ENCODE peak calls at places on chromosome 14, in nine cellular contexts. F, N, Y, L, C, M, W, Q and G are unnamed samples.

GRCh38 chr14:52333108-52333507 is 19.0 kb downstream of the PTGER2 start:
- DNase-seq in F (no peak), N (no peak), Y (no peak), L (no peak), C (no peak), M (no peak), W (no peak), Q (no peak), G (no peak)

GRCh38 chr14:100535287-100536131 is 51.7 kb downstream of the BEGAIN start:
- DNase-seq in F (no peak), N (no peak), Y (no peak), L (no peak), C (no peak), M (peak), W (no peak), Q (no peak), G (no peak)

GRCh38 chr14:30357791-30358190 is 201.2 kb upstream of the G2E3 start:
- DNase-seq in F (no peak), N (no peak), Y (no peak), L (no peak), C (no peak), M (no peak), W (no peak), Q (no peak), G (no peak)

GRCh38 chr14:35532783-35533356 is 1.1 kb upstream of the INSM2 start:
- DNase-seq in F (no peak), N (no peak), Y (no peak), L (no peak), C (no peak), M (no peak), W (no peak), Q (no peak), G (no peak)

GRCh38 chr14:54637829-54638446 is 71.0 kb downstream of the SAMD4A start:
- DNase-seq in F (no peak), N (peak), Y (peak), L (no peak), C (no peak), M (no peak), W (no peak), Q (no peak), G (no peak)

GRCh38 chr14:55556929-55557623 is 22.9 kb upstream of the KTN1 start:
- DNase-seq in F (peak), N (peak), Y (peak), L (peak), C (no peak), M (peak), W (no peak), Q (peak), G (peak)

GRCh38 chr14:61025239-61026223 is 44.5 kb downstream of the SLC38A6 start:
- DNase-seq in F (peak), N (peak), Y (peak), L (peak), C (no peak), M (peak), W (peak), Q (peak), G (peak)

GRCh38 chr14:51620036-51620435 is 31.7 kb upstream of the FRMD6 start:
- DNase-seq in F (peak), N (no peak), Y (no peak), L (no peak), C (no peak), M (no peak), W (no peak), Q (no peak), G (no peak)

GRCh38 chr14:51901475-51902024 is 41.1 kb downstream of the GNG2 start:
- DNase-seq in F (no peak), N (no peak), Y (no peak), L (no peak), C (no peak), M (no peak), W (no peak), Q (no peak), G (no peak)

GRCh38 chr14:52013984-52014600 is 24.7 kb downstream of the RTRAF start:
- DNase-seq in F (no peak), N (peak), Y (no peak), L (no peak), C (no peak), M (no peak), W (no peak), Q (peak), G (peak)

GRCh38 chr14:31982642-31983041 is 94.5 kb upstream of the ARHGAP5 start:
- DNase-seq in F (no peak), N (no peak), Y (no peak), L (no peak), C (no peak), M (no peak), W (no peak), Q (no peak), G (no peak)

GRCh38 chr14:52328286-52328685 is 14.2 kb downstream of the PTGER2 start:
- DNase-seq in F (no peak), N (peak), Y (peak), L (no peak), C (no peak), M (no peak), W (no peak), Q (no peak), G (no peak)

GRCh38 chr14:51422704-51423103 is 182.7 kb downstream of the TMX1 start:
- DNase-seq in F (no peak), N (no peak), Y (no peak), L (no peak), C (no peak), M (no peak), W (no peak), Q (no peak), G (no peak)

GRCh38 chr14:104886690-104887622 is 21.9 kb downstream of the CEP170B start:
- DNase-seq in F (no peak), N (no peak), Y (no peak), L (no peak), C (no peak), M (peak), W (no peak), Q (no peak), G (peak)

GRCh38 chr14:105411985-105412767 is 7.5 kb upstream of the MTA1 start:
- DNase-seq in F (no peak), N (no peak), Y (no peak), L (no peak), C (no peak), M (peak), W (no peak), Q (no peak), G (no peak)

GRCh38 chr14:72443991-72444431 is 449.9 kb downstream of the DPF3 start:
- DNase-seq in F (no peak), N (no peak), Y (no peak), L (no peak), C (no peak), M (no peak), W (peak), Q (no peak), G (no peak)

GRCh38 chr14:70186826-70187483 is 1.8 kb downstream of the SLC8A3 start:
- DNase-seq in F (no peak), N (no peak), Y (peak), L (no peak), C (no peak), M (peak), W (peak), Q (peak), G (no peak)

GRCh38 chr14:55846852-55847471 is 267.0 kb downstream of the KTN1 start:
- DNase-seq in F (no peak), N (peak), Y (peak), L (no peak), C (no peak), M (peak), W (peak), Q (no peak), G (peak)

GRCh38 chr14:29518335-29518734 is 409.3 kb downstream of the PRKD1 start:
- DNase-seq in F (peak), N (peak), Y (peak), L (peak), C (no peak), M (no peak), W (no peak), Q (no peak), G (no peak)

GRCh38 chr14:73787760-73788508 is 63.7 kb upstream of the PTGR2 start:
- DNase-seq in F (no peak), N (peak), Y (peak), L (no peak), C (no peak), M (no peak), W (peak), Q (no peak), G (no peak)

GRCh38 chr14:104109731-104110361 is 24.3 kb downstream of the ASPG start:
- DNase-seq in F (no peak), N (no peak), Y (no peak), L (no peak), C (no peak), M (peak), W (no peak), Q (no peak), G (no peak)

GRCh38 chr14:102408729-102409128 is 46.0 kb downstream of the TECPR2 start:
- DNase-seq in F (peak), N (no peak), Y (no peak), L (no peak), C (no peak), M (no peak), W (no peak), Q (no peak), G (no peak)

GRCh38 chr14:54568821-54569591 is 2.1 kb downstream of the SAMD4A start:
- DNase-seq in F (no peak), N (peak), Y (no peak), L (no peak), C (no peak), M (peak), W (no peak), Q (peak), G (no peak)

GRCh38 chr14:102421366-102422057 is 58.8 kb downstream of the TECPR2 start:
- DNase-seq in F (no peak), N (no peak), Y (no peak), L (peak), C (no peak), M (peak), W (no peak), Q (no peak), G (no peak)

GRCh38 chr14:67517083-67517482 is 16.0 kb upstream of the PLEKHH1 start:
- DNase-seq in F (no peak), N (peak), Y (no peak), L (no peak), C (no peak), M (no peak), W (no peak), Q (peak), G (peak)

GRCh38 chr14:92794547-92794941 is 439 bp downstream of the GOLGA5 start:
- DNase-seq in F (no peak), N (peak), Y (no peak), L (no peak), C (no peak), M (peak), W (peak), Q (peak), G (peak)

GRCh38 chr14:103382375-103382774 is 2.8 kb upstream of the MARK3 start:
- DNase-seq in F (peak), N (peak), Y (peak), L (no peak), C (no peak), M (no peak), W (no peak), Q (no peak), G (no peak)

GRCh38 chr14:75879031-75879430 is 102.8 kb downstream of the TGFB3 start:
- DNase-seq in F (no peak), N (peak), Y (peak), L (no peak), C (no peak), M (no peak), W (peak), Q (no peak), G (no peak)

GRCh38 chr14:105866841-105867321 is 340.5 kb downstream of the TMEM121 start:
- DNase-seq in F (no peak), N (no peak), Y (no peak), L (no peak), C (no peak), M (peak), W (no peak), Q (no peak), G (no peak)

GRCh38 chr14:82113007-82113406 is 579.4 kb upstream of the SEL1L start:
- DNase-seq in F (no peak), N (no peak), Y (no peak), L (no peak), C (no peak), M (no peak), W (no peak), Q (no peak), G (no peak)

GRCh38 chr14:67411820-67412421 is at the start of gene PLEK2:
- DNase-seq in F (no peak), N (peak), Y (no peak), L (peak), C (peak), M (peak), W (no peak), Q (no peak), G (peak)

GRCh38 chr14:52455291-52456088 is 96.8 kb downstream of the TXNDC16 start:
- DNase-seq in F (peak), N (peak), Y (peak), L (no peak), C (no peak), M (no peak), W (no peak), Q (no peak), G (no peak)

GRCh38 chr14:90576581-90576980 is 179.8 kb downstream of the CALM1 start:
- DNase-seq in F (no peak), N (no peak), Y (no peak), L (no peak), C (no peak), M (no peak), W (no peak), Q (no peak), G (no peak)

GRCh38 chr14:67734675-67735074 is 33.0 kb downstream of the RDH12 start:
- DNase-seq in F (no peak), N (peak), Y (peak), L (no peak), C (no peak), M (no peak), W (no peak), Q (no peak), G (no peak)

GRCh38 chr14:32494566-32495434 is 165.7 kb downstream of the AKAP6 start:
- DNase-seq in F (no peak), N (no peak), Y (no peak), L (no peak), C (no peak), M (no peak), W (no peak), Q (peak), G (no peak)

GRCh38 chr14:61435563-61436337 is 114.4 kb downstream of the PRKCH start:
- DNase-seq in F (no peak), N (no peak), Y (peak), L (no peak), C (no peak), M (peak), W (no peak), Q (no peak), G (no peak)

GRCh38 chr14:66359500-66359899 is 126.7 kb upstream of the CCDC196 start:
- DNase-seq in F (peak), N (peak), Y (peak), L (peak), C (no peak), M (no peak), W (peak), Q (peak), G (peak)

GRCh38 chr14:54784657-54785056 is 118.0 kb downstream of the GCH1 start:
- DNase-seq in F (no peak), N (no peak), Y (no peak), L (no peak), C (no peak), M (no peak), W (no peak), Q (no peak), G (no peak)